ENCODE peak calls at places on chromosomes 13 and 19, in six cellular contexts. K, T, U, G, P and V are unnamed samples.
A peak's percentile ranks its signal among the peaks of the same experiment; 100 is the strongest.

GRCh38 chr19:1624458-1624857 is 19.2 kb upstream of the UQCR11 start:
- DNase-seq in K (no peak), T (peak; percentile 52), U (peak; percentile 64), G (no peak), P (peak; percentile 76), V (no peak)

GRCh38 chr19:41708481-41708880 is at the start of gene CEACAM5:
- DNase-seq in K (no peak), T (peak; percentile 95), U (no peak), G (no peak), P (no peak), V (peak; percentile 63)

GRCh38 chr13:96994030-96994848 is at the start of gene OXGR1:
- DNase-seq in K (no peak), T (peak; percentile 30), U (no peak), G (no peak), P (no peak), V (no peak)

GRCh38 chr19:53161123-53161522 is 2.3 kb upstream of the ZNF347 start:
- DNase-seq in K (no peak), T (no peak), U (no peak), G (no peak), P (no peak), V (no peak)

GRCh38 chr19:246551-246950 is 44.7 kb downstream of the PLPP2 start:
- DNase-seq in K (no peak), T (no peak), U (peak; percentile 7), G (no peak), P (no peak), V (no peak)

GRCh38 chr13:106340249-106340648 is 195.2 kb downstream of the EFNB2 start:
- DNase-seq in K (no peak), T (no peak), U (no peak), G (no peak), P (no peak), V (no peak)

GRCh38 chr19:46147791-46148288 is at the start of gene IGFL2:
- DNase-seq in K (no peak), T (no peak), U (peak; percentile 80), G (no peak), P (no peak), V (no peak)

GRCh38 chr13:31096624-31097302 is 64.9 kb downstream of the HSPH1 start:
- DNase-seq in K (no peak), T (peak; percentile 61), U (no peak), G (no peak), P (no peak), V (no peak)

GRCh38 chr13:110268576-110269185 is 38.3 kb downstream of the COL4A1 start:
- DNase-seq in K (no peak), T (no peak), U (no peak), G (no peak), P (no peak), V (peak; percentile 67)

GRCh38 chr19:23393121-23393520 is 2.1 kb downstream of the ZNF91 start:
- DNase-seq in K (no peak), T (no peak), U (no peak), G (peak; percentile 18), P (no peak), V (no peak)

GRCh38 chr19:21569497-21569870 is 64.1 kb downstream of the ZNF429 start:
- DNase-seq in K (no peak), T (peak; percentile 57), U (no peak), G (no peak), P (no peak), V (no peak)

GRCh38 chr13:66021846-66022245 is 1208.3 kb downstream of the PCDH9 start:
- DNase-seq in K (no peak), T (no peak), U (no peak), G (no peak), P (no peak), V (no peak)

GRCh38 chr19:16537111-16537510 is 5.1 kb downstream of the CHERP start:
- DNase-seq in K (no peak), T (no peak), U (no peak), G (no peak), P (no peak), V (no peak)

GRCh38 chr19:45451181-45451849 is 16.5 kb upstream of the FOSB start:
- DNase-seq in K (no peak), T (peak; percentile 50), U (peak; percentile 62), G (peak; percentile 69), P (peak; percentile 33), V (no peak)

GRCh38 chr13:41411536-41411935 is 45.8 kb upstream of the RGCC start:
- DNase-seq in K (no peak), T (no peak), U (peak; percentile 55), G (peak; percentile 52), P (peak; percentile 19), V (peak; percentile 69)

GRCh38 chr19:28917661-28918060 is 295.3 kb downstream of the UQCRFS1 start:
- DNase-seq in K (no peak), T (no peak), U (no peak), G (no peak), P (no peak), V (no peak)

GRCh38 chr13:77503398-77503797 is 32.1 kb upstream of the SCEL start:
- DNase-seq in K (no peak), T (no peak), U (no peak), G (no peak), P (no peak), V (no peak)

GRCh38 chr13:77510156-77510555 is 25.4 kb upstream of the SCEL start:
- DNase-seq in K (no peak), T (no peak), U (no peak), G (no peak), P (no peak), V (no peak)

GRCh38 chr13:77509221-77509620 is 26.3 kb upstream of the SCEL start:
- DNase-seq in K (no peak), T (no peak), U (no peak), G (no peak), P (no peak), V (no peak)

GRCh38 chr13:77507931-77508776 is 27.4 kb upstream of the SCEL start:
- DNase-seq in K (no peak), T (no peak), U (no peak), G (peak; percentile 52), P (no peak), V (no peak)

DNA sequence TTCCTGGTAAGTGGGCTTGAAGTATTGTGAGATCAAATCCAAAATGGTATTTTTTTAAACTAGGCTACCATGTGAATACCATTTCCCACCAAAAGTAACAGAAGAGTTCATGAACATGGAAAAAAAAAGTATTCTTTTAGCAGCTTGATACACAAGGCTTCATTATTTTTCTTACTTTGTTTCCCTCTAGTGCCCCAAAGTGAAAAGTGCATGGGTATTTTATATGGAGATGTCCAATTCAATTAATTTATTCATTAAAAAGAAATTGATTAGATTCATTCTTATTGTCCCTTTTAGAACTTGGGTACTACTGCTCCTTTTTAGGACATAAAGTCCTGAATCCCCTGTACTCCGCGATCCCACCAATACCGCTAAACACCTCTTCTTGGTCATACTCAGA is 28.6 kb upstream of the SCEL start:
- DNase-seq in K (no peak), T (no peak), U (no peak), G (no peak), P (no peak), V (no peak)
- TF ChIP-seq CTCF in K (peak; percentile 32), T (no peak), U (peak; percentile 28), G (peak; percentile 47), P (peak; percentile 30), V (peak; percentile 39)

DNA sequence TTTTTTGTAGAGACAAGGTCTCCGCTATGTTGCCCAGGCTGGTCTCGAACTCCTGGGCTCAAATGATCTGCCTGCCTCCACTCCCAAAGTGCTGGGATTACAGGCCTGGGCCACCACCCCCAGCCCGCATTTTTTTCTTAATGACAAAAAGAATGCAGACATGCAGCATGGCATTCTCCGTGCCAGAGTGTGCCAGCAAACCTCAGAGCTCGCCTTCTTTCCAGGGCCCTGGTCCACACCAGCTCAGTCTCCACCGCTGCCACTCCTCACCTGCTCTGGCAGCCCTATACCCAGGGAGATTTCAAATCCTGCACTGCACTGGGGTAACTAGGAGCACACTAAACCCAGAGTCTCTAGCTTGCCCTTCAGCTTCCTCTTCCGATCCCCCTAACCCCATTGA is 41.7 kb downstream of the ZIC5 start:
- DNase-seq in K (no peak), T (no peak), U (no peak), G (no peak), P (no peak), V (no peak)
- TF ChIP-seq CTCF in K (no peak), T (no peak), U (no peak), G (no peak), P (no peak), V (no peak)

DNA sequence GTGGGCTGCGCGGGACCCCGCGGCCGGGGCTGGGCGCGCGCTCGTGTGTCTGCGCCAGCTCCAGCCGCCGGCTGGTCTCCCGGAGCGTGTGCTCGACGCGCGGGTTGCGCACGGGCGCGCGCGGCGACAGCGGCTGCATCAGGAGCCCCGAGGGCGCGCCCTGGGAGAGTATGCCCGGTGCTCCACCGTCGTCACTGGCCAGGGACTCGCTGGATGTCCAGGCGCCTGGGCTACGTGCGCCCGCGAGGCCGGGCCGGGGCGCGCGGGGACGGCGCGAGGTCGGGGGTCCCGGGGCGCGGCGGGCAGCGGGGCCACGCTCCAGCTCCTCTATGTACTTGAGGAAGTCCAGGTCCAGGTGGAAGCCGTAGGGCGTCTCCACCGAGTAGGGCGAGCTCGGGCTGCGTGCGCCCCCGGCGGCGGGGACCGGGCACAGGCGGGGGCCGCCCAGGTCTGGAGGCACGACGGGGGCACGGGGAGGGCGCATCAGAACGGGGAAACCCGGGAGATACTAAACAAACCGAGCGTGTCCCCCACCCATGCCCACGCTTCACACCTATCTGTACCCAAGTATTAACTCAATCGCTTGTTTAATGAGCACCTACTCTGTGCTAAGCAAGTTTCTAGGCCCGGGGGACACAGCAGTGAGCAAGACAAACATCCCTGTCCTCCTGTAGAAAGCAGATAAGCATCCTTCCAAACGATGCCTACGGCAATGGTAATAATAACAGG is 7.6 kb downstream of the KANK3 start:
- DNase-seq in K (no peak), T (no peak), U (no peak), G (no peak), P (no peak), V (no peak)
- TF ChIP-seq CTCF in K (no peak), T (no peak), U (no peak), G (no peak), P (no peak), V (peak; percentile 26)

GRCh38 chr19:6480843-6481415 is 658 bp downstream of the DENND1C start:
- DNase-seq in K (no peak), T (no peak), U (no peak), G (no peak), P (no peak), V (no peak)

GRCh38 chr19:6482343-6482686 is 728 bp upstream of the DENND1C start:
- DNase-seq in K (no peak), T (no peak), U (no peak), G (no peak), P (no peak), V (no peak)

GRCh38 chr19:6483235-6483634 is 1.6 kb upstream of the DENND1C start:
- DNase-seq in K (no peak), T (no peak), U (no peak), G (no peak), P (no peak), V (no peak)

GRCh38 chr19:6479836-6480398 is 1.7 kb downstream of the DENND1C start:
- DNase-seq in K (no peak), T (no peak), U (no peak), G (no peak), P (no peak), V (no peak)

GRCh38 chr19:6481541-6482342 is at the start of gene DENND1C:
- DNase-seq in K (peak; percentile 45), T (no peak), U (peak; percentile 45), G (no peak), P (peak; percentile 61), V (no peak)
- TF ChIP-seq CTCF in K (peak; percentile 64), T (peak; percentile 13), U (peak; percentile 42), G (peak; percentile 72), P (peak; percentile 65), V (peak; percentile 50)